ENCODE peak calls at places on chromosomes 3 and 15, in four cellular contexts. One of them, this sample, is unnamed.

GRCh38 chr3:178551916-178552321 is 15.7 kb downstream of the KCNMB2 start:
- DNase-seq in A549: no peak
- DNase-seq in K562: no peak
- DNase-seq in GM12878: no peak
- DNase-seq in this sample: peak

GRCh38 chr15:66184936-66185790 is 68.4 kb downstream of the MEGF11 start:
- DNase-seq in GM12878: no peak
- DNase-seq in A549: no peak
- DNase-seq in K562: no peak
- DNase-seq in this sample: no peak

GRCh38 chr3:192825657-192826200 is 91.9 kb downstream of the MB21D2 start:
- DNase-seq in K562: no peak
- DNase-seq in GM12878: no peak
- DNase-seq in A549: peak
- DNase-seq in this sample: peak

GRCh38 chr15:63063877-63064409 is 21.4 kb downstream of the TPM1 start:
- DNase-seq in K562: no peak
- DNase-seq in GM12878: no peak
- DNase-seq in A549: no peak
- DNase-seq in this sample: no peak

GRCh38 chr3:189677667-189678066 is 46.5 kb downstream of the TP63 start:
- DNase-seq in K562: no peak
- DNase-seq in GM12878: no peak
- DNase-seq in A549: no peak
- DNase-seq in this sample: no peak

GRCh38 chr3:182487048-182487447 is 306.3 kb upstream of the ATP11B start:
- DNase-seq in A549: no peak
- DNase-seq in GM12878: no peak
- DNase-seq in K562: no peak
- DNase-seq in this sample: no peak

GRCh38 chr15:81948751-81949150 is 97.1 kb downstream of the MEX3B start:
- DNase-seq in GM12878: peak
- DNase-seq in K562: no peak
- DNase-seq in A549: no peak
- DNase-seq in this sample: peak

GRCh38 chr15:77083381-77084160 is 12.7 kb upstream of the TSPAN3 start:
- DNase-seq in GM12878: peak
- DNase-seq in A549: peak
- DNase-seq in K562: no peak
- DNase-seq in this sample: peak

GRCh38 chr3:55089211-55089610 is 161.4 kb upstream of the LRTM1 start:
- DNase-seq in K562: no peak
- DNase-seq in GM12878: no peak
- DNase-seq in A549: no peak
- DNase-seq in this sample: peak

GRCh38 chr3:56801151-56801596 is 575 bp downstream of the ARHGEF3 start:
- DNase-seq in K562: no peak
- DNase-seq in A549: no peak
- DNase-seq in GM12878: no peak
- DNase-seq in this sample: no peak

GRCh38 chr15:91348812-91349500 is 248.9 kb downstream of the SV2B start:
- DNase-seq in A549: no peak
- DNase-seq in K562: no peak
- DNase-seq in GM12878: no peak
- DNase-seq in this sample: no peak

GRCh38 chr3:4739289-4740236 is 239.7 kb upstream of the BHLHE40 start:
- DNase-seq in GM12878: no peak
- DNase-seq in A549: no peak
- DNase-seq in K562: peak
- DNase-seq in this sample: no peak

GRCh38 chr3:31275583-31275982 is 257.1 kb upstream of the STT3B start:
- DNase-seq in GM12878: no peak
- DNase-seq in A549: no peak
- DNase-seq in K562: no peak
- DNase-seq in this sample: no peak

GRCh38 chr3:184361532-184361931 is at the start of the genes CLCN2 and POLR2H:
- DNase-seq in GM12878: no peak
- DNase-seq in K562: peak
- DNase-seq in A549: peak
- DNase-seq in this sample: peak

GRCh38 chr15:41161736-41162135 is 45.7 kb upstream of the INO80 start:
- DNase-seq in GM12878: no peak
- DNase-seq in A549: no peak
- DNase-seq in K562: no peak
- DNase-seq in this sample: peak

GRCh38 chr3:169764164-169764452 is 752 bp downstream of the TERC start:
- DNase-seq in A549: no peak
- DNase-seq in K562: peak
- DNase-seq in GM12878: peak
- DNase-seq in this sample: peak

GRCh38 chr3:133989931-133990702 is 39.6 kb downstream of the SLCO2A1 start:
- DNase-seq in K562: no peak
- DNase-seq in A549: no peak
- DNase-seq in GM12878: no peak
- DNase-seq in this sample: no peak

GRCh38 chr15:78461171-78461881 is 23.3 kb downstream of the IREB2 start:
- DNase-seq in A549: no peak
- DNase-seq in K562: no peak
- DNase-seq in GM12878: no peak
- DNase-seq in this sample: no peak

GRCh38 chr3:164903820-164904451 is 174.4 kb downstream of the SI start:
- DNase-seq in GM12878: no peak
- DNase-seq in K562: no peak
- DNase-seq in A549: no peak
- DNase-seq in this sample: no peak

GRCh38 chr3:3552741-3553140 is 246.5 kb upstream of the LRRN1 start:
- DNase-seq in K562: no peak
- DNase-seq in A549: no peak
- DNase-seq in GM12878: no peak
- DNase-seq in this sample: no peak

GRCh38 chr3:12347301-12347700 is 58.4 kb downstream of the PPARG start:
- DNase-seq in A549: no peak
- DNase-seq in K562: no peak
- DNase-seq in GM12878: no peak
- DNase-seq in this sample: no peak

GRCh38 chr15:57198654-57199241 is 177.6 kb upstream of the CGNL1 start:
- DNase-seq in K562: no peak
- DNase-seq in GM12878: no peak
- DNase-seq in A549: no peak
- DNase-seq in this sample: no peak

GRCh38 chr3:47176582-47176981 is 12.7 kb upstream of the SETD2 start:
- DNase-seq in A549: no peak
- DNase-seq in GM12878: no peak
- DNase-seq in K562: no peak
- DNase-seq in this sample: no peak

GRCh38 chr3:126267169-126267975 is 87.0 kb upstream of the ALDH1L1 start:
- DNase-seq in A549: peak
- DNase-seq in GM12878: no peak
- DNase-seq in K562: no peak
- DNase-seq in this sample: peak

GRCh38 chr3:133548090-133548489 is 25.4 kb upstream of the CDV3 start:
- DNase-seq in K562: no peak
- DNase-seq in A549: no peak
- DNase-seq in GM12878: no peak
- DNase-seq in this sample: peak

GRCh38 chr3:126372413-126373145 is 15.4 kb upstream of the KLF15 start:
- DNase-seq in GM12878: no peak
- DNase-seq in K562: peak
- DNase-seq in A549: no peak
- DNase-seq in this sample: no peak

GRCh38 chr3:187828571-187829452 is 83.5 kb upstream of the BCL6 start:
- DNase-seq in A549: no peak
- DNase-seq in GM12878: peak
- DNase-seq in K562: no peak
- DNase-seq in this sample: no peak

GRCh38 chr3:151798476-151798875 is 15.4 kb upstream of the AADAC start:
- DNase-seq in A549: no peak
- DNase-seq in K562: no peak
- DNase-seq in GM12878: no peak
- DNase-seq in this sample: peak

GRCh38 chr3:194573680-194574437 is 59.4 kb downstream of the TMEM44 start:
- DNase-seq in GM12878: no peak
- DNase-seq in K562: peak
- DNase-seq in A549: peak
- DNase-seq in this sample: peak

GRCh38 chr3:157844770-157845522 is 261.3 kb downstream of the SHOX2 start:
- DNase-seq in K562: no peak
- DNase-seq in A549: no peak
- DNase-seq in GM12878: no peak
- DNase-seq in this sample: no peak

GRCh38 chr15:24633082-24633481 is 42.5 kb upstream of the NPAP1 start:
- DNase-seq in GM12878: no peak
- DNase-seq in A549: no peak
- DNase-seq in K562: no peak
- DNase-seq in this sample: no peak

GRCh38 chr3:55160241-55160877 is 232.5 kb upstream of the LRTM1 start:
- DNase-seq in A549: no peak
- DNase-seq in K562: no peak
- DNase-seq in GM12878: peak
- DNase-seq in this sample: peak

GRCh38 chr15:93974804-93975481 is 256.4 kb upstream of the MCTP2 start:
- DNase-seq in A549: peak
- DNase-seq in K562: no peak
- DNase-seq in GM12878: no peak
- DNase-seq in this sample: peak

GRCh38 chr3:143595456-143596077 is 252.7 kb downstream of the SLC9A9 start:
- DNase-seq in K562: no peak
- DNase-seq in A549: no peak
- DNase-seq in GM12878: no peak
- DNase-seq in this sample: no peak

GRCh38 chr3:128280466-128281455 is 127.5 kb downstream of the EEFSEC start:
- DNase-seq in A549: no peak
- DNase-seq in K562: no peak
- DNase-seq in GM12878: no peak
- DNase-seq in this sample: no peak
- TF ChIP-seq CTCF in A549: no peak
- TF ChIP-seq CTCF in K562: no peak
- TF ChIP-seq CTCF in GM12878: no peak
- TF ChIP-seq CTCF in this sample: no peak

DNA sequence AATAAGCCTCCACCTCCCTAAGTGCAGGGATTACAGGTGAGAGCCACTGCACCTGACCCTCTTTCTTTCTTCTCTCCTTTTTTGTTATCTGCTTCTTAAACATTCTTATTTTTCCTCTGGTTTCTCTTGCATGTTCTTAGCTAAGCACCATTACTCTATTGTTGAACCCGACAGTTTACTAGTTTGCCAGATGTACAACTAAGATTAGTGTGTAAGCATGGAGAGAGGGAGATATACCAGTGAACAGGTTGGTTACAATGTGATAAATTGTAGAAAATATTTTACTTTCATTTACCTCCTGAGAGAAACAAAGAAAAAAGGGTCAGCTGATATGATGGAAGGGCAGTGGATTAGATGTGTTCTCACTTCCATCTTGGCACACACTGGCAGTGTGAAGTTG is 4.9 kb downstream of the HAUS2 start:
- DNase-seq in K562: no peak
- DNase-seq in GM12878: no peak
- DNase-seq in A549: no peak
- DNase-seq in this sample: no peak
- H3K4me2 ChIP-seq in K562: peak
- H3K4me2 ChIP-seq in GM12878: peak
- H3K4me2 ChIP-seq in A549: no peak
- H3K4me2 ChIP-seq in this sample: no peak

GRCh38 chr3:52846427-52846983 is 11.7 kb upstream of the MUSTN1 start:
- DNase-seq in K562: no peak
- DNase-seq in GM12878: no peak
- DNase-seq in A549: no peak
- DNase-seq in this sample: no peak

GRCh38 chr3:52849656-52850055 is 14.8 kb upstream of the MUSTN1 start:
- DNase-seq in A549: no peak
- DNase-seq in GM12878: no peak
- DNase-seq in K562: no peak
- DNase-seq in this sample: no peak

GRCh38 chr3:52847241-52847640 is 12.4 kb upstream of the MUSTN1 start:
- DNase-seq in GM12878: no peak
- DNase-seq in A549: no peak
- DNase-seq in K562: no peak
- DNase-seq in this sample: no peak

GRCh38 chr3:52847726-52848125 is 12.9 kb upstream of the MUSTN1 start:
- DNase-seq in K562: no peak
- DNase-seq in A549: no peak
- DNase-seq in GM12878: no peak
- DNase-seq in this sample: no peak

DNA sequence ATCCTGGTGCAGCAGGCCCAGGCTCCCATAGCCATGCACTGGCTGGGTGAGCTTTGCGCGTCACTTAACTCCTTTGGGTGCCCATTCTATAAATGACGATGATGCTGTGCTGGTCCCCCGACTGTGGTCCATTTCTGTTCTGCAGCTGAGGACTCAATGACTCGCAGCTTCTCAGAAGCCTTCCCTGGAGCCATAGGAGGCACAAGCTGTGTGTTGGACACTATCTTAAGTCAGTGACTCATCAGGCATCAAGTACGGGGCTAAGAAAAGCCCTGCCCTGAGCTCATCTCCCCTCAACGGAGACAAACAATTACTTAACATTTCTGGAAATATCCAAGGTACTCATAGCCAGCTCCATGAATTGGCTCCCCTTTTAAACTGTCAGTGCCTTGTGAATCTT is 13.8 kb upstream of the MUSTN1 start:
- DNase-seq in K562: peak
- DNase-seq in A549: peak
- DNase-seq in GM12878: no peak
- DNase-seq in this sample: peak
- TF ChIP-seq ELK1 in K562: no peak
- TF ChIP-seq ELK1 in A549: no peak
- TF ChIP-seq ELK1 in GM12878: no peak
- TF ChIP-seq ELK1 in this sample: no peak

DNA sequence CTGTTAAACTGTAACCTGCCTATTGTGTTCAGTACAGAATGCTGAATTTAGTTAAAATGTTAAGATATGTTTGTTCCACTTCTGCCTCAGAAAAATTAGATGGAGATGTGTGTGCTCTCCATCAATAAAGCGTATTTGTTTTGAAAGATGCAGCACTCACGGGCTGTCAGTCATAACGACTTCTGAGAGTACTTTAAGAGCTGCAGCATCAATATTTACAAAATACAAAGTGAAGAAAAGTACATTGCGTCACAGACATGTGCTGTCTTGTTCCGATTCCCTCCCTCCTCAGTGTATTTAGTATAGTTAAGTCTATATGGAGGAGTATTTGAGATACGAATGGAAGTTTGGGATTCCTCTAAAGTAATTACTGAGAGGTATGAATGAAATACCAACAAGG is 166.6 kb downstream of the BBX start:
- DNase-seq in K562: no peak
- DNase-seq in GM12878: no peak
- DNase-seq in A549: peak
- DNase-seq in this sample: no peak
- TF ChIP-seq CTCF in K562: no peak
- TF ChIP-seq CTCF in GM12878: no peak
- TF ChIP-seq CTCF in A549: no peak
- TF ChIP-seq CTCF in this sample: no peak

This sample was measured in IMR-90.